ENCODE peak calls at places on chromosomes 3 and 15, in eight cellular contexts. One of them, this sample, is unnamed. For H3K4me1 and H3K36me3, the result is how much of the 10 kb centered on the place peaks cover.

GRCh38 chr3:79809106-79809505 is 41.3 kb upstream of the ROBO1 start:
- DNase-seq in PC-3: no peak
- DNase-seq in sigmoid colon: no peak
- DNase-seq in body of pancreas: no peak
- DNase-seq in aorta: no peak
- DNase-seq in upper lobe of left lung: no peak
- DNase-seq in stomach: no peak
- DNase-seq in right atrium auricular region: no peak
- DNase-seq in this sample: no peak

GRCh38 chr3:147975165-147975564 is 566.0 kb downstream of the ZIC1 start:
- DNase-seq in PC-3: no peak
- DNase-seq in sigmoid colon: no peak
- DNase-seq in body of pancreas: no peak
- DNase-seq in aorta: no peak
- DNase-seq in upper lobe of left lung: no peak
- DNase-seq in stomach: no peak
- DNase-seq in right atrium auricular region: no peak
- DNase-seq in this sample: no peak

GRCh38 chr3:194000100-194000499 is 135.8 kb upstream of the HES1 start:
- DNase-seq in PC-3: no peak
- DNase-seq in sigmoid colon: no peak
- DNase-seq in body of pancreas: no peak
- DNase-seq in aorta: no peak
- DNase-seq in upper lobe of left lung: no peak
- DNase-seq in stomach: no peak
- DNase-seq in right atrium auricular region: no peak
- DNase-seq in this sample: no peak

GRCh38 chr15:35206060-35206675 is 121.1 kb upstream of the NANOGP8 start:
- DNase-seq in PC-3: peak
- DNase-seq in sigmoid colon: no peak
- DNase-seq in body of pancreas: no peak
- DNase-seq in aorta: no peak
- DNase-seq in upper lobe of left lung: no peak
- DNase-seq in stomach: no peak
- DNase-seq in right atrium auricular region: no peak
- DNase-seq in this sample: no peak

GRCh38 chr3:78204977-78205376 is 1165.1 kb downstream of the ROBO2 start:
- DNase-seq in PC-3: peak
- DNase-seq in sigmoid colon: no peak
- DNase-seq in body of pancreas: no peak
- DNase-seq in aorta: no peak
- DNase-seq in upper lobe of left lung: no peak
- DNase-seq in stomach: no peak
- DNase-seq in right atrium auricular region: no peak
- DNase-seq in this sample: no peak

GRCh38 chr3:180704532-180704931 is 25.2 kb upstream of the CCDC39 start:
- DNase-seq in PC-3: no peak
- DNase-seq in sigmoid colon: no peak
- DNase-seq in body of pancreas: no peak
- DNase-seq in aorta: no peak
- DNase-seq in upper lobe of left lung: no peak
- DNase-seq in stomach: no peak
- DNase-seq in right atrium auricular region: no peak
- DNase-seq in this sample: no peak

GRCh38 chr3:15520185-15520584 is 1.3 kb downstream of the COLQ start:
- DNase-seq in PC-3: no peak
- DNase-seq in sigmoid colon: no peak
- DNase-seq in body of pancreas: no peak
- DNase-seq in aorta: no peak
- DNase-seq in upper lobe of left lung: no peak
- DNase-seq in stomach: no peak
- DNase-seq in right atrium auricular region: no peak
- DNase-seq in this sample: peak

GRCh38 chr15:43189296-43189695 is 4.1 kb downstream of the CCNDBP1 start:
- DNase-seq in PC-3: no peak
- DNase-seq in sigmoid colon: no peak
- DNase-seq in body of pancreas: no peak
- DNase-seq in aorta: no peak
- DNase-seq in upper lobe of left lung: no peak
- DNase-seq in stomach: no peak
- DNase-seq in right atrium auricular region: no peak
- DNase-seq in this sample: no peak

DNA sequence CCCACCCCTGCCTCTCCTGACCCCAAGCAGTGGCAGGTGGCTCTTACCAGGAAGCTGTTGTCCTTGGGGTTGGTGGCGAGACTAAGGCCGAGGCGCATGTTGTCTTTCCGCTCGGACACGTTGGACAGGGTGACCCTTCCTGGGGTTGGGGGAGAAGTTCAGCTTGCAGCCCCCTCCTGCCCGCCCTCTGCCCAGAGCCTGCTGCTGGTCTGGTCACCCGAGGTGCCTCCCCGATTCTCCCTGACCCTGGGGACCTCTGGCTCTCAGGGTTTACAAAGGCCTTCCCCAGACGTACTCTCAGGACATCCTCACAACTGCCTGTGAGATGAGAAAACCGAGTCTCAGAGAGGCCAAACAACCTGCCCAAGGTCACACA is 67.3 kb downstream of the ITGA11 start:
- DNase-seq in PC-3: no peak
- DNase-seq in sigmoid colon: no peak
- DNase-seq in body of pancreas: no peak
- DNase-seq in aorta: no peak
- DNase-seq in upper lobe of left lung: no peak
- DNase-seq in stomach: no peak
- DNase-seq in right atrium auricular region: no peak
- DNase-seq in this sample: no peak
- H3K27ac ChIP-seq in PC-3: no peak
- H3K27ac ChIP-seq in sigmoid colon: peak
- H3K27ac ChIP-seq in body of pancreas: no peak
- H3K27ac ChIP-seq in aorta: peak
- H3K27ac ChIP-seq in upper lobe of left lung: peak
- H3K27ac ChIP-seq in stomach: peak
- H3K27ac ChIP-seq in right atrium auricular region: peak
- H3K27ac ChIP-seq in this sample: no peak

GRCh38 chr15:40092416-40093223 is 16.1 kb downstream of the BMF start:
- DNase-seq in PC-3: no peak
- DNase-seq in sigmoid colon: peak
- DNase-seq in body of pancreas: peak
- DNase-seq in aorta: no peak
- DNase-seq in upper lobe of left lung: peak
- DNase-seq in stomach: no peak
- DNase-seq in right atrium auricular region: peak
- DNase-seq in this sample: no peak

GRCh38 chr15:40095381-40096093 is 13.1 kb downstream of the BMF start:
- DNase-seq in PC-3: no peak
- DNase-seq in sigmoid colon: no peak
- DNase-seq in body of pancreas: no peak
- DNase-seq in aorta: no peak
- DNase-seq in upper lobe of left lung: no peak
- DNase-seq in stomach: no peak
- DNase-seq in right atrium auricular region: no peak
- DNase-seq in this sample: no peak

GRCh38 chr15:40094156-40094555 is 14.5 kb downstream of the BMF start:
- DNase-seq in PC-3: no peak
- DNase-seq in sigmoid colon: no peak
- DNase-seq in body of pancreas: no peak
- DNase-seq in aorta: no peak
- DNase-seq in upper lobe of left lung: no peak
- DNase-seq in stomach: no peak
- DNase-seq in right atrium auricular region: no peak
- DNase-seq in this sample: no peak

GRCh38 chr15:40091861-40092415 is 16.7 kb downstream of the BMF start:
- DNase-seq in PC-3: no peak
- DNase-seq in sigmoid colon: no peak
- DNase-seq in body of pancreas: no peak
- DNase-seq in aorta: no peak
- DNase-seq in upper lobe of left lung: no peak
- DNase-seq in stomach: no peak
- DNase-seq in right atrium auricular region: no peak
- DNase-seq in this sample: no peak

DNA sequence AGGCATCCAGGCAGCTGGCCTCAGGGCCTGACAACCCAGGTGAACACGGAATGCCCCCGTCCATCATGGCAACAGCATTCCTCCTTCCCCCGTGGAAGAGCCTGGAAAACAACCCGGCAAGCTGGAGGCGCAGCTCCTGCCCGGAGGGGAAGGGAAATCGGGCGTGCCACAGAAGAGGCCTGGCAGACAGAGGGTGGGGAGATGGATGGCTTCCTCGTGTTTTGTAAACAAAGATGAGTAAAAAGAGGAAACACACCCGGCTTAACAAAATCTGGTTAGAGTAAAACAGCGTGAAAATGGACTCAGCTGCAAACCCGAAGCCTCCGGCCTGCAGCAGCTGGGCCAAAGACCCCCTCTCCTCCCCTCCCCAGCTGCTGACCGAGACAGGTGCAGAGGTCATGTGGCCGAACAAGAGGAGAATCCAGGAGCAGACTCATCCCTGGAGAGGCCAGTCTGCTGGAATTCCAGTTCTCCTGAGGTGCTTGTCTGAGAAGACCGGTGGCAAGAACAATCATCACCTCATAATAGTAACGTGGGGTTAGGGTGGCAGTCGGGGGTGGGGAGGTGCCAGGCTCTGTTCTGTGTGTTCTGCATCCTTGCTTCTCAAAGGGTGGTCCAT is 15.3 kb downstream of the BMF start:
- DNase-seq in PC-3: peak
- DNase-seq in sigmoid colon: peak
- DNase-seq in body of pancreas: no peak
- DNase-seq in aorta: no peak
- DNase-seq in upper lobe of left lung: no peak
- DNase-seq in stomach: no peak
- DNase-seq in right atrium auricular region: no peak
- DNase-seq in this sample: no peak
- H3K4me1 ChIP-seq in PC-3: under half
- H3K4me1 ChIP-seq in sigmoid colon: half or more
- H3K4me1 ChIP-seq in body of pancreas: half or more
- H3K4me1 ChIP-seq in aorta: under half
- H3K4me1 ChIP-seq in upper lobe of left lung: half or more
- H3K4me1 ChIP-seq in stomach: half or more
- H3K4me1 ChIP-seq in right atrium auricular region: half or more
- H3K4me1 ChIP-seq in this sample: under half

GRCh38 chr15:67171471-67171870 is 83.0 kb downstream of the AAGAB start:
- DNase-seq in PC-3: no peak
- DNase-seq in sigmoid colon: no peak
- DNase-seq in body of pancreas: no peak
- DNase-seq in aorta: no peak
- DNase-seq in upper lobe of left lung: no peak
- DNase-seq in stomach: no peak
- DNase-seq in right atrium auricular region: no peak
- DNase-seq in this sample: no peak

GRCh38 chr15:67173015-67173414 is 81.4 kb downstream of the AAGAB start:
- DNase-seq in PC-3: no peak
- DNase-seq in sigmoid colon: peak
- DNase-seq in body of pancreas: no peak
- DNase-seq in aorta: no peak
- DNase-seq in upper lobe of left lung: no peak
- DNase-seq in stomach: no peak
- DNase-seq in right atrium auricular region: no peak
- DNase-seq in this sample: no peak

GRCh38 chr15:67172172-67172571 is 82.3 kb downstream of the AAGAB start:
- DNase-seq in PC-3: peak
- DNase-seq in sigmoid colon: peak
- DNase-seq in body of pancreas: no peak
- DNase-seq in aorta: no peak
- DNase-seq in upper lobe of left lung: no peak
- DNase-seq in stomach: no peak
- DNase-seq in right atrium auricular region: no peak
- DNase-seq in this sample: no peak

GRCh38 chr15:67168694-67169093 is 85.8 kb downstream of the AAGAB start:
- DNase-seq in PC-3: no peak
- DNase-seq in sigmoid colon: no peak
- DNase-seq in body of pancreas: no peak
- DNase-seq in aorta: no peak
- DNase-seq in upper lobe of left lung: no peak
- DNase-seq in stomach: no peak
- DNase-seq in right atrium auricular region: no peak
- DNase-seq in this sample: no peak

DNA sequence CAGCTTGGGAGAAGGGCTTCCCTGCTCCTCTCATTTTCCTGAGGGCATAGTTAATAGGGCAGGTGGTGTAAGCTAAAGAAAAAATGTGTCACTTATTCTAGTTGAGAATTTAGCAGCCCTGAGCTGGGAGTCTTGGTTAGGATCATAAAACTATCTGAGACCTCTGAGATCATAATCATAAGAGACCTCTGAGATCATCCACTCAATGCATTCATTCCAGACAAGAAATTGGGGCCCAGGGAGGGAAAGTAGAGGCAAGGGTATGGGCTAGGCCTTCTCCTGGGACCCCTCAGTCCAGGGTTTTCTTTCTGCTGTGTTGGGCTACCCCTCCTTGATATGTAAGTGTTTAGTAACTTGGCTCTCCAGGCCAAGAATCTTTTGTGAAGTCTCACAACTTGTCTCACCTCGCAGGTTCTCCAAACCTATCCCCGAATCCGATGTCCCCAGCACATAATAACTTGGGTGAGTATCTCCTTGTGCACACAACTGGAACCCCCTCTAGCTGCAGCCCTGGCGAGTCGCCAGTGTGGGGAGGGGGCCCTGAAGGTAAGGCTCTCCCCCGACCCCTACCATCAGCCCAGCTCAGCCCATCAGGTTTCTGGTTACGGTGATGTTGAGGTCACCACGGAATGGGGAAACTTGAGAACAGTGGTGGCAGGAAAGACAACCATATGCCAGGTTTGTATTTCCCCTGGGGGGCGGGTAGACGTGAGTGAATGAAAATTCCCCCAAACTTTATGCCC is 84.1 kb downstream of the AAGAB start:
- DNase-seq in PC-3: no peak
- DNase-seq in sigmoid colon: peak
- DNase-seq in body of pancreas: no peak
- DNase-seq in aorta: no peak
- DNase-seq in upper lobe of left lung: no peak
- DNase-seq in stomach: no peak
- DNase-seq in right atrium auricular region: no peak
- DNase-seq in this sample: no peak
- H3K36me3 ChIP-seq in PC-3: half or more
- H3K36me3 ChIP-seq in sigmoid colon: under half
- H3K36me3 ChIP-seq in body of pancreas: under half
- H3K36me3 ChIP-seq in aorta: under half
- H3K36me3 ChIP-seq in upper lobe of left lung: under half
- H3K36me3 ChIP-seq in stomach: half or more
- H3K36me3 ChIP-seq in right atrium auricular region: half or more
- H3K36me3 ChIP-seq in this sample: half or more

GRCh38 chr3:122748347-122748746 is 45.3 kb downstream of the HSPBAP1 start:
- DNase-seq in PC-3: no peak
- DNase-seq in sigmoid colon: no peak
- DNase-seq in body of pancreas: no peak
- DNase-seq in aorta: no peak
- DNase-seq in upper lobe of left lung: no peak
- DNase-seq in stomach: no peak
- DNase-seq in right atrium auricular region: no peak
- DNase-seq in this sample: no peak
- H3K27ac ChIP-seq in PC-3: no peak
- H3K27ac ChIP-seq in sigmoid colon: no peak
- H3K27ac ChIP-seq in body of pancreas: no peak
- H3K27ac ChIP-seq in aorta: no peak
- H3K27ac ChIP-seq in upper lobe of left lung: no peak
- H3K27ac ChIP-seq in stomach: no peak
- H3K27ac ChIP-seq in right atrium auricular region: no peak
- H3K27ac ChIP-seq in this sample: no peak